ENCODE peak calls at places on chromosomes 11 and 22, in seven cellular contexts. One of them, this sample, is unnamed.

GRCh38 chr11:111585371-111585770 is 16.9 kb upstream of the SIK2 start:
- DNase-seq in neural crest cell: no peak
- DNase-seq in cardiac fibroblast: peak
- DNase-seq in tibial artery: no peak
- DNase-seq in bronchial epithelial cell: peak
- DNase-seq in CD8-positive, alpha-beta T cell: no peak
- DNase-seq in GM10248: no peak
- DNase-seq in this sample: no peak

GRCh38 chr22:45880732-45881523 is 96.0 kb downstream of the WNT7B start:
- DNase-seq in neural crest cell: peak
- DNase-seq in cardiac fibroblast: no peak
- DNase-seq in tibial artery: peak
- DNase-seq in bronchial epithelial cell: no peak
- DNase-seq in CD8-positive, alpha-beta T cell: no peak
- DNase-seq in GM10248: no peak
- DNase-seq in this sample: no peak

GRCh38 chr11:30046211-30046945 is 29.5 kb upstream of the KCNA4 start:
- DNase-seq in neural crest cell: no peak
- DNase-seq in cardiac fibroblast: no peak
- DNase-seq in tibial artery: no peak
- DNase-seq in bronchial epithelial cell: no peak
- DNase-seq in CD8-positive, alpha-beta T cell: no peak
- DNase-seq in GM10248: no peak
- DNase-seq in this sample: no peak

GRCh38 chr11:124793466-124794278 is 6.5 kb downstream of the MSANTD2 start:
- DNase-seq in neural crest cell: no peak
- DNase-seq in cardiac fibroblast: peak
- DNase-seq in tibial artery: no peak
- DNase-seq in bronchial epithelial cell: peak
- DNase-seq in CD8-positive, alpha-beta T cell: no peak
- DNase-seq in GM10248: peak
- DNase-seq in this sample: no peak

GRCh38 chr11:396948-397548 is 3.0 kb downstream of the PKP3 start:
- DNase-seq in neural crest cell: no peak
- DNase-seq in cardiac fibroblast: peak
- DNase-seq in tibial artery: no peak
- DNase-seq in bronchial epithelial cell: no peak
- DNase-seq in CD8-positive, alpha-beta T cell: no peak
- DNase-seq in GM10248: peak
- DNase-seq in this sample: no peak

GRCh38 chr22:21974058-21974649 is 8.4 kb downstream of the TOP3B start:
- DNase-seq in neural crest cell: no peak
- DNase-seq in cardiac fibroblast: no peak
- DNase-seq in tibial artery: no peak
- DNase-seq in bronchial epithelial cell: no peak
- DNase-seq in CD8-positive, alpha-beta T cell: no peak
- DNase-seq in GM10248: no peak
- DNase-seq in this sample: no peak

GRCh38 chr11:58731819-58732218 is at the start of gene GLYAT:
- DNase-seq in neural crest cell: no peak
- DNase-seq in cardiac fibroblast: no peak
- DNase-seq in tibial artery: no peak
- DNase-seq in bronchial epithelial cell: no peak
- DNase-seq in CD8-positive, alpha-beta T cell: no peak
- DNase-seq in GM10248: no peak
- DNase-seq in this sample: no peak

GRCh38 chr22:39317756-39318506 is 1.5 kb downstream of the RPL3 start:
- DNase-seq in neural crest cell: no peak
- DNase-seq in cardiac fibroblast: peak
- DNase-seq in tibial artery: no peak
- DNase-seq in bronchial epithelial cell: peak
- DNase-seq in CD8-positive, alpha-beta T cell: no peak
- DNase-seq in GM10248: no peak
- DNase-seq in this sample: no peak

GRCh38 chr22:39224550-39224949 is 20.2 kb downstream of the PDGFB start:
- DNase-seq in neural crest cell: no peak
- DNase-seq in cardiac fibroblast: no peak
- DNase-seq in tibial artery: no peak
- DNase-seq in bronchial epithelial cell: no peak
- DNase-seq in CD8-positive, alpha-beta T cell: no peak
- DNase-seq in GM10248: no peak
- DNase-seq in this sample: no peak

GRCh38 chr22:31893460-31893859 is 50.9 kb upstream of the YWHAH start:
- DNase-seq in neural crest cell: peak
- DNase-seq in cardiac fibroblast: no peak
- DNase-seq in tibial artery: no peak
- DNase-seq in bronchial epithelial cell: no peak
- DNase-seq in CD8-positive, alpha-beta T cell: no peak
- DNase-seq in GM10248: no peak
- DNase-seq in this sample: no peak

GRCh38 chr22:32050678-32051515 is 7.8 kb downstream of the SLC5A1 start:
- DNase-seq in neural crest cell: no peak
- DNase-seq in cardiac fibroblast: peak
- DNase-seq in tibial artery: no peak
- DNase-seq in bronchial epithelial cell: peak
- DNase-seq in CD8-positive, alpha-beta T cell: peak
- DNase-seq in GM10248: peak
- DNase-seq in this sample: no peak

GRCh38 chr11:104853276-104853675 is 45.0 kb downstream of the CASP12 start:
- DNase-seq in neural crest cell: no peak
- DNase-seq in cardiac fibroblast: no peak
- DNase-seq in tibial artery: no peak
- DNase-seq in bronchial epithelial cell: no peak
- DNase-seq in CD8-positive, alpha-beta T cell: no peak
- DNase-seq in GM10248: no peak
- DNase-seq in this sample: no peak

GRCh38 chr11:126157326-126158030 is 54.0 kb downstream of the RPUSD4 start:
- DNase-seq in neural crest cell: no peak
- DNase-seq in cardiac fibroblast: no peak
- DNase-seq in tibial artery: no peak
- DNase-seq in bronchial epithelial cell: no peak
- DNase-seq in CD8-positive, alpha-beta T cell: no peak
- DNase-seq in GM10248: no peak
- DNase-seq in this sample: no peak

GRCh38 chr11:128862913-128863660 is 4.0 kb downstream of the KCNJ1 start:
- DNase-seq in neural crest cell: no peak
- DNase-seq in cardiac fibroblast: peak
- DNase-seq in tibial artery: no peak
- DNase-seq in bronchial epithelial cell: peak
- DNase-seq in CD8-positive, alpha-beta T cell: no peak
- DNase-seq in GM10248: no peak
- DNase-seq in this sample: no peak

GRCh38 chr11:128867277-128867676 is at the start of gene KCNJ1:
- DNase-seq in neural crest cell: no peak
- DNase-seq in cardiac fibroblast: no peak
- DNase-seq in tibial artery: no peak
- DNase-seq in bronchial epithelial cell: peak
- DNase-seq in CD8-positive, alpha-beta T cell: no peak
- DNase-seq in GM10248: no peak
- DNase-seq in this sample: no peak

GRCh38 chr11:128862421-128862820 is 4.7 kb downstream of the KCNJ1 start:
- DNase-seq in neural crest cell: no peak
- DNase-seq in cardiac fibroblast: no peak
- DNase-seq in tibial artery: no peak
- DNase-seq in bronchial epithelial cell: no peak
- DNase-seq in CD8-positive, alpha-beta T cell: no peak
- DNase-seq in GM10248: no peak
- DNase-seq in this sample: no peak

GRCh38 chr11:128868851-128869671 is 2.0 kb upstream of the KCNJ1 start:
- DNase-seq in neural crest cell: no peak
- DNase-seq in cardiac fibroblast: no peak
- DNase-seq in tibial artery: no peak
- DNase-seq in bronchial epithelial cell: no peak
- DNase-seq in CD8-positive, alpha-beta T cell: no peak
- DNase-seq in GM10248: no peak
- DNase-seq in this sample: no peak

DNA sequence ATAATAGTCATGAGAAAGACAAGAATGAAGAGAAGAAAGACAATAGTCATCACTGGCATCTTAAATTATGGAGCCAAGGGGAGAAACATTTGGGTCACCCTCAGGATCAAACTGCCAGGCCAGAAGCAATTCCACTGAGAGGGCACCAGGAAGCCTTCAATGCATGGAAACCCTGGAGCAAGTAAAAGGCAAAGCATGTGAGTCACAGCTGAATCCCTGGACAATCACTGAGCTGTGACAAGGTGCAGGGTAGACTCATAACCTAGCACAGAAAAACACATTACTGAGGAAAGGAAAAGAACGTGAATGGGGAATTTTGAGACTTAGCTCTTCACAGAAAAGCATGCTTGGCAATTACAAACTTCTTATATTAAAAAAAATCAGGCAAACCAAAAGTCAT is 1.6 kb downstream of the KCNJ1 start:
- DNase-seq in neural crest cell: no peak
- DNase-seq in cardiac fibroblast: no peak
- DNase-seq in tibial artery: no peak
- DNase-seq in bronchial epithelial cell: peak
- DNase-seq in CD8-positive, alpha-beta T cell: no peak
- DNase-seq in GM10248: no peak
- DNase-seq in this sample: no peak
- TF ChIP-seq CTCF in neural crest cell: no peak
- TF ChIP-seq CTCF in cardiac fibroblast: no peak
- TF ChIP-seq CTCF in tibial artery: no peak
- TF ChIP-seq CTCF in bronchial epithelial cell: no peak
- TF ChIP-seq CTCF in CD8-positive, alpha-beta T cell: no peak
- TF ChIP-seq CTCF in GM10248: no peak
- TF ChIP-seq CTCF in this sample: no peak

GRCh38 chr22:43270949-43271348 is 72.2 kb downstream of the SCUBE1 start:
- DNase-seq in neural crest cell: no peak
- DNase-seq in cardiac fibroblast: no peak
- DNase-seq in tibial artery: no peak
- DNase-seq in bronchial epithelial cell: no peak
- DNase-seq in CD8-positive, alpha-beta T cell: no peak
- DNase-seq in GM10248: no peak
- DNase-seq in this sample: no peak

GRCh38 chr22:43269325-43270040 is 73.7 kb downstream of the SCUBE1 start:
- DNase-seq in neural crest cell: peak
- DNase-seq in cardiac fibroblast: no peak
- DNase-seq in tibial artery: no peak
- DNase-seq in bronchial epithelial cell: no peak
- DNase-seq in CD8-positive, alpha-beta T cell: no peak
- DNase-seq in GM10248: no peak
- DNase-seq in this sample: no peak

GRCh38 chr22:43268261-43268660 is 74.9 kb downstream of the SCUBE1 start:
- DNase-seq in neural crest cell: no peak
- DNase-seq in cardiac fibroblast: no peak
- DNase-seq in tibial artery: no peak
- DNase-seq in bronchial epithelial cell: no peak
- DNase-seq in CD8-positive, alpha-beta T cell: no peak
- DNase-seq in GM10248: no peak
- DNase-seq in this sample: no peak

GRCh38 chr22:43272301-43272700 is 70.9 kb downstream of the SCUBE1 start:
- DNase-seq in neural crest cell: no peak
- DNase-seq in cardiac fibroblast: no peak
- DNase-seq in tibial artery: no peak
- DNase-seq in bronchial epithelial cell: peak
- DNase-seq in CD8-positive, alpha-beta T cell: no peak
- DNase-seq in GM10248: no peak
- DNase-seq in this sample: no peak

GRCh38 chr22:43270314-43270908 is 72.8 kb downstream of the SCUBE1 start:
- DNase-seq in neural crest cell: peak
- DNase-seq in cardiac fibroblast: no peak
- DNase-seq in tibial artery: no peak
- DNase-seq in bronchial epithelial cell: no peak
- DNase-seq in CD8-positive, alpha-beta T cell: no peak
- DNase-seq in GM10248: peak
- DNase-seq in this sample: no peak
- TF ChIP-seq CTCF in neural crest cell: no peak
- TF ChIP-seq CTCF in cardiac fibroblast: peak
- TF ChIP-seq CTCF in tibial artery: no peak
- TF ChIP-seq CTCF in bronchial epithelial cell: no peak
- TF ChIP-seq CTCF in CD8-positive, alpha-beta T cell: no peak
- TF ChIP-seq CTCF in GM10248: no peak
- TF ChIP-seq CTCF in this sample: peak

DNA sequence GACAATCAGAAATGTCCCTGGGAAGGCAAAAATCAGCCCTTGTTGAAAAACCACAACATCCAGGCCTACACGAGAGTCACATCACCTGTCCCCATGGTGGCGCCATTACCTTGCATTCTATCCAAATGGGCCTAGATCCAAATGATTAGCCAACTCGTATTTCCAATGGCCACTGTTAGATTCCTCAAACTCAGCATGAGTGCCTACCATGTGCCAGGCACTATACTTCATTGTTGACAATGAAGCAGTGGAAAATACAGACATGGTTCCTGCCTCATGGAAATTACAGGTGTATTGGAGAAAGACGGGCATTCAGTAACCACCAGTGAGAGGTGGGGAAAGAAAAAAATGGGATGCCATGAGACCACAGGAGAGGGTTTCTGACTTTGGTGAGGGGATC is 29.8 kb upstream of the CREB3L1 start:
- DNase-seq in neural crest cell: no peak
- DNase-seq in cardiac fibroblast: no peak
- DNase-seq in tibial artery: no peak
- DNase-seq in bronchial epithelial cell: peak
- DNase-seq in CD8-positive, alpha-beta T cell: no peak
- DNase-seq in GM10248: peak
- DNase-seq in this sample: peak
- TF ChIP-seq CTCF in neural crest cell: peak
- TF ChIP-seq CTCF in cardiac fibroblast: peak
- TF ChIP-seq CTCF in tibial artery: no peak
- TF ChIP-seq CTCF in bronchial epithelial cell: peak
- TF ChIP-seq CTCF in CD8-positive, alpha-beta T cell: peak
- TF ChIP-seq CTCF in GM10248: peak
- TF ChIP-seq CTCF in this sample: peak

GRCh38 chr11:2390091-2390870 is 10.3 kb upstream of the TSSC4 start:
- DNase-seq in neural crest cell: no peak
- DNase-seq in cardiac fibroblast: no peak
- DNase-seq in tibial artery: no peak
- DNase-seq in bronchial epithelial cell: no peak
- DNase-seq in CD8-positive, alpha-beta T cell: no peak
- DNase-seq in GM10248: no peak
- DNase-seq in this sample: no peak
- TF ChIP-seq CTCF in neural crest cell: no peak
- TF ChIP-seq CTCF in cardiac fibroblast: no peak
- TF ChIP-seq CTCF in tibial artery: no peak
- TF ChIP-seq CTCF in bronchial epithelial cell: no peak
- TF ChIP-seq CTCF in CD8-positive, alpha-beta T cell: no peak
- TF ChIP-seq CTCF in GM10248: no peak
- TF ChIP-seq CTCF in this sample: no peak

This sample was measured in D721Med.